ENCODE peak calls at places on chromosomes 6 and 20, in ten cellular contexts. One of them, this sample, is unnamed.

GRCh38 chr20:34559311-34560140 is 1.0 kb downstream of the MAP1LC3A start:
- DNase-seq in tibial nerve: peak
- DNase-seq in activated CD8-positive, alpha-beta T cell treated with anti-CD3 and anti-CD28 coated beads for 36 hours: no peak
- DNase-seq in sigmoid colon: peak
- DNase-seq in astrocyte of the cerebellum: no peak
- DNase-seq in neural crest cell: peak
- DNase-seq in fibroblast of lung: peak
- DNase-seq in bronchial epithelial cell: no peak
- DNase-seq in LNCaP clone FGC: no peak
- DNase-seq in cardiac fibroblast: peak
- DNase-seq in this sample: no peak

GRCh38 chr6:40251609-40252008 is 317.3 kb upstream of the MOCS1 start:
- DNase-seq in tibial nerve: no peak
- DNase-seq in activated CD8-positive, alpha-beta T cell treated with anti-CD3 and anti-CD28 coated beads for 36 hours: no peak
- DNase-seq in sigmoid colon: no peak
- DNase-seq in astrocyte of the cerebellum: no peak
- DNase-seq in neural crest cell: no peak
- DNase-seq in fibroblast of lung: no peak
- DNase-seq in bronchial epithelial cell: no peak
- DNase-seq in LNCaP clone FGC: no peak
- DNase-seq in cardiac fibroblast: no peak
- DNase-seq in this sample: no peak

GRCh38 chr20:38426006-38426405 is 9.1 kb downstream of the SNHG17 start:
- DNase-seq in tibial nerve: no peak
- DNase-seq in activated CD8-positive, alpha-beta T cell treated with anti-CD3 and anti-CD28 coated beads for 36 hours: peak
- DNase-seq in sigmoid colon: no peak
- DNase-seq in astrocyte of the cerebellum: peak
- DNase-seq in neural crest cell: no peak
- DNase-seq in fibroblast of lung: peak
- DNase-seq in bronchial epithelial cell: peak
- DNase-seq in LNCaP clone FGC: no peak
- DNase-seq in cardiac fibroblast: peak
- DNase-seq in this sample: no peak

GRCh38 chr20:34037121-34037520 is 43.4 kb downstream of the RALY start:
- DNase-seq in tibial nerve: no peak
- DNase-seq in activated CD8-positive, alpha-beta T cell treated with anti-CD3 and anti-CD28 coated beads for 36 hours: peak
- DNase-seq in sigmoid colon: no peak
- DNase-seq in astrocyte of the cerebellum: no peak
- DNase-seq in neural crest cell: no peak
- DNase-seq in fibroblast of lung: no peak
- DNase-seq in bronchial epithelial cell: peak
- DNase-seq in LNCaP clone FGC: no peak
- DNase-seq in cardiac fibroblast: no peak
- DNase-seq in this sample: no peak

GRCh38 chr20:7703436-7703835 is 236.8 kb downstream of the HAO1 start:
- DNase-seq in tibial nerve: no peak
- DNase-seq in activated CD8-positive, alpha-beta T cell treated with anti-CD3 and anti-CD28 coated beads for 36 hours: no peak
- DNase-seq in sigmoid colon: no peak
- DNase-seq in astrocyte of the cerebellum: no peak
- DNase-seq in neural crest cell: no peak
- DNase-seq in fibroblast of lung: no peak
- DNase-seq in bronchial epithelial cell: peak
- DNase-seq in LNCaP clone FGC: no peak
- DNase-seq in cardiac fibroblast: no peak
- DNase-seq in this sample: no peak

GRCh38 chr6:108689279-108690161 is 128.8 kb downstream of the FOXO3 start:
- DNase-seq in tibial nerve: peak
- DNase-seq in activated CD8-positive, alpha-beta T cell treated with anti-CD3 and anti-CD28 coated beads for 36 hours: no peak
- DNase-seq in sigmoid colon: peak
- DNase-seq in astrocyte of the cerebellum: no peak
- DNase-seq in neural crest cell: no peak
- DNase-seq in fibroblast of lung: peak
- DNase-seq in bronchial epithelial cell: peak
- DNase-seq in LNCaP clone FGC: no peak
- DNase-seq in cardiac fibroblast: peak
- DNase-seq in this sample: no peak

GRCh38 chr6:33276864-33277662 is at the start of gene B3GALT4:
- DNase-seq in tibial nerve: peak
- DNase-seq in activated CD8-positive, alpha-beta T cell treated with anti-CD3 and anti-CD28 coated beads for 36 hours: peak
- DNase-seq in sigmoid colon: peak
- DNase-seq in astrocyte of the cerebellum: no peak
- DNase-seq in neural crest cell: peak
- DNase-seq in fibroblast of lung: peak
- DNase-seq in bronchial epithelial cell: peak
- DNase-seq in LNCaP clone FGC: no peak
- DNase-seq in cardiac fibroblast: peak
- DNase-seq in this sample: peak

GRCh38 chr6:42396720-42397119 is 55.0 kb downstream of the TRERF1 start:
- DNase-seq in tibial nerve: no peak
- DNase-seq in activated CD8-positive, alpha-beta T cell treated with anti-CD3 and anti-CD28 coated beads for 36 hours: peak
- DNase-seq in sigmoid colon: no peak
- DNase-seq in astrocyte of the cerebellum: no peak
- DNase-seq in neural crest cell: no peak
- DNase-seq in fibroblast of lung: no peak
- DNase-seq in bronchial epithelial cell: no peak
- DNase-seq in LNCaP clone FGC: no peak
- DNase-seq in cardiac fibroblast: no peak
- DNase-seq in this sample: no peak

DNA sequence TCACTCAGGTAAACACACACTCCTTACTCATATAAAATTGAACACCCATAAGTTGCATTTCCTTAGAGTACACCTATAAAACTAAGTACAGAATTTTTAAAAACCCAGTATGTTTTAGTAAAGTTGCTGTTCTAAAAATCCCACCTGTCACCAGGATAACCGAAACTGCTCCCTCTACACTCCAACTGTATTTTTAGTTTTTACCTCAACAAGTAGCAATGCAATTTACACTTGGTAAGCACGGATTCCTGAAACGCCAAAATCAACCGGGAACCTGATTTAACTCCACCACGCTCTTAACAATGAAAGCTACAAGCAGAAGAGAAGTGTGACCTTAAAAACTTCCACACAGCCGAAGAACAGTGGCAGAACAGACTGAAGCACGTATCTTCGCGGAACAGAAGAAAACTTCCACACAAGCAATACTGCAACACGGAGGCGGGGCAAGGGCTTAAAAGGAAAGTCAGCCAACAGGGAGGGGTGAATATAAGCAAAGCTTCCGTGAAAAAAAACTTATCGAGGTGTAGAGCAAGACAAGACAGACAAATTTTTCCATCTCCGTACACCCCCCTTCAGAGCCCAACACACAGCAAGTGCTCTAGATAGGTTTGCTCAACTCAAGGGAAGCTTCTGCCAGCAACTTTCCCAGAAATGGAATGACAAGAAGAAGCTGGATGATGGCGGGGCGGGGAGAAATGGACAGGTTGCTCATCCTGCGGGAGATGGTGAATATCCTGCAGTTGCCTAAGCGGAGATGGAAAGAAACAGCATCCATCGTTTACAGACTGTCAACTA is 1.4 kb downstream of the STAU1 start:
- DNase-seq in tibial nerve: peak
- DNase-seq in activated CD8-positive, alpha-beta T cell treated with anti-CD3 and anti-CD28 coated beads for 36 hours: peak
- DNase-seq in sigmoid colon: peak
- DNase-seq in astrocyte of the cerebellum: peak
- DNase-seq in neural crest cell: no peak
- DNase-seq in fibroblast of lung: peak
- DNase-seq in bronchial epithelial cell: peak
- DNase-seq in LNCaP clone FGC: no peak
- DNase-seq in cardiac fibroblast: peak
- DNase-seq in this sample: no peak
- TF ChIP-seq CTCF in tibial nerve: no peak
- TF ChIP-seq CTCF in activated CD8-positive, alpha-beta T cell treated with anti-CD3 and anti-CD28 coated beads for 36 hours: no peak
- TF ChIP-seq CTCF in sigmoid colon: no peak
- TF ChIP-seq CTCF in astrocyte of the cerebellum: no peak
- TF ChIP-seq CTCF in neural crest cell: no peak
- TF ChIP-seq CTCF in fibroblast of lung: peak
- TF ChIP-seq CTCF in bronchial epithelial cell: no peak
- TF ChIP-seq CTCF in LNCaP clone FGC: no peak
- TF ChIP-seq CTCF in cardiac fibroblast: no peak
- TF ChIP-seq CTCF in this sample: no peak

DNA sequence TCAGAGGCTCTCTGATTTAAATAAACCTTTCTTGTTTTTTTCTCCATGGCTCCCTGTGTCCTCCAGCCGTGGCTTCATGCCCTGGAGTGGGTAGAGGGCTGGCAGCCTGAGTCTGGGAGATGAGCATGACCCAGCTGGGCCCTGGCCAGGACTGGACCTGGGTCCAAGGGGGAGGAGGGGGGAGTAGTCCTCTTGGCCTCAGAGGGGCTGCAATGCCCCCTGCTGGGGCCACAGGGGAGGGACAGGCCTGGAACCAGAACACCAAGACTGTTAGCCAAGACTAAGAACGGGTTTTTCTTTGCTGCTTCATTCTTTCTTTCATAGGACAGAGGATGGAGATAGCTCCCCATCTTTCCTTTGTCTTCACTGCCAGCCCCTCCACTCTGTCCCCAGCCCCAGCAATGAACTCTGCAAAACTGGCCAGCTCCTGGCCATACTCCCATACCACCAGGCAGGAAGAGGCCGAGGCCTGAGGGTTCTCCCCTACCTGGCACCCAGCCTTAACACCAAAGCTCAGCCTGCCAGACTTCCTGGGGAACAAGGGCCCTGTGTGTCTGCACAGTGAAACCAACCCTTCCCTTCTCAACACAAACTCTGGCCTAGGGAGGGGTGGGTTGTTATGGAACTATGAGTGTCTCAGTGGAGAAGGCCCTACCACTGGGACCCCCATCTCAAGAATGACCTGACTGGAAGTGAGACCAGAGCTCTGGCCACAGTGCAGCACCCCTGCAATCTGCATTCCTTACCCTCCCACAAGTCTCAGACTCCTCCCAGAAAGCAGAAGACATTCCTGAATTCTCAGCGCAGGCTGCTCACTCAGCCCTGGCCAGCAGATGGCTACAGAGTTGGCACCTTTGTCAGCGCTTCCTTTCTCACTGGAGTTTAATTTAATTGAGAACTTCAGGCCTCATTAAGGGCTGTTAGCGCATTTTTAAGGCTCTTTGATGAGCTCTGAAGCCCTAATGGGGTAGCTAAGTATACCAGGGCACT is 11.0 kb downstream of the SLC29A1 start:
- DNase-seq in tibial nerve: peak
- DNase-seq in activated CD8-positive, alpha-beta T cell treated with anti-CD3 and anti-CD28 coated beads for 36 hours: peak
- DNase-seq in sigmoid colon: peak
- DNase-seq in astrocyte of the cerebellum: peak
- DNase-seq in neural crest cell: no peak
- DNase-seq in fibroblast of lung: peak
- DNase-seq in bronchial epithelial cell: peak
- DNase-seq in LNCaP clone FGC: no peak
- DNase-seq in cardiac fibroblast: peak
- DNase-seq in this sample: no peak
- TF ChIP-seq CTCF in tibial nerve: peak
- TF ChIP-seq CTCF in activated CD8-positive, alpha-beta T cell treated with anti-CD3 and anti-CD28 coated beads for 36 hours: peak
- TF ChIP-seq CTCF in sigmoid colon: peak
- TF ChIP-seq CTCF in astrocyte of the cerebellum: peak
- TF ChIP-seq CTCF in neural crest cell: peak
- TF ChIP-seq CTCF in fibroblast of lung: peak
- TF ChIP-seq CTCF in bronchial epithelial cell: peak
- TF ChIP-seq CTCF in LNCaP clone FGC: peak
- TF ChIP-seq CTCF in cardiac fibroblast: peak
- TF ChIP-seq CTCF in this sample: peak

GRCh38 chr6:74871757-74872156 is 334.1 kb downstream of the COL12A1 start:
- DNase-seq in tibial nerve: peak
- DNase-seq in activated CD8-positive, alpha-beta T cell treated with anti-CD3 and anti-CD28 coated beads for 36 hours: no peak
- DNase-seq in sigmoid colon: no peak
- DNase-seq in astrocyte of the cerebellum: peak
- DNase-seq in neural crest cell: no peak
- DNase-seq in fibroblast of lung: no peak
- DNase-seq in bronchial epithelial cell: peak
- DNase-seq in LNCaP clone FGC: no peak
- DNase-seq in cardiac fibroblast: peak
- DNase-seq in this sample: no peak

GRCh38 chr6:74867286-74867685 is 338.6 kb downstream of the COL12A1 start:
- DNase-seq in tibial nerve: no peak
- DNase-seq in activated CD8-positive, alpha-beta T cell treated with anti-CD3 and anti-CD28 coated beads for 36 hours: no peak
- DNase-seq in sigmoid colon: no peak
- DNase-seq in astrocyte of the cerebellum: no peak
- DNase-seq in neural crest cell: no peak
- DNase-seq in fibroblast of lung: no peak
- DNase-seq in bronchial epithelial cell: no peak
- DNase-seq in LNCaP clone FGC: no peak
- DNase-seq in cardiac fibroblast: no peak
- DNase-seq in this sample: no peak

GRCh38 chr6:74873911-74874310 is 331.9 kb downstream of the COL12A1 start:
- DNase-seq in tibial nerve: no peak
- DNase-seq in activated CD8-positive, alpha-beta T cell treated with anti-CD3 and anti-CD28 coated beads for 36 hours: no peak
- DNase-seq in sigmoid colon: no peak
- DNase-seq in astrocyte of the cerebellum: no peak
- DNase-seq in neural crest cell: no peak
- DNase-seq in fibroblast of lung: no peak
- DNase-seq in bronchial epithelial cell: no peak
- DNase-seq in LNCaP clone FGC: no peak
- DNase-seq in cardiac fibroblast: no peak
- DNase-seq in this sample: no peak

GRCh38 chr6:74872754-74873446 is 333.0 kb downstream of the COL12A1 start:
- DNase-seq in tibial nerve: no peak
- DNase-seq in activated CD8-positive, alpha-beta T cell treated with anti-CD3 and anti-CD28 coated beads for 36 hours: no peak
- DNase-seq in sigmoid colon: no peak
- DNase-seq in astrocyte of the cerebellum: no peak
- DNase-seq in neural crest cell: no peak
- DNase-seq in fibroblast of lung: no peak
- DNase-seq in bronchial epithelial cell: peak
- DNase-seq in LNCaP clone FGC: no peak
- DNase-seq in cardiac fibroblast: no peak
- DNase-seq in this sample: no peak

GRCh38 chr6:74870403-74870802 is 335.4 kb downstream of the COL12A1 start:
- DNase-seq in tibial nerve: no peak
- DNase-seq in activated CD8-positive, alpha-beta T cell treated with anti-CD3 and anti-CD28 coated beads for 36 hours: no peak
- DNase-seq in sigmoid colon: no peak
- DNase-seq in astrocyte of the cerebellum: no peak
- DNase-seq in neural crest cell: no peak
- DNase-seq in fibroblast of lung: no peak
- DNase-seq in bronchial epithelial cell: no peak
- DNase-seq in LNCaP clone FGC: no peak
- DNase-seq in cardiac fibroblast: no peak
- DNase-seq in this sample: no peak
- TF ChIP-seq CTCF in tibial nerve: no peak
- TF ChIP-seq CTCF in activated CD8-positive, alpha-beta T cell treated with anti-CD3 and anti-CD28 coated beads for 36 hours: no peak
- TF ChIP-seq CTCF in sigmoid colon: no peak
- TF ChIP-seq CTCF in astrocyte of the cerebellum: peak
- TF ChIP-seq CTCF in neural crest cell: no peak
- TF ChIP-seq CTCF in fibroblast of lung: peak
- TF ChIP-seq CTCF in bronchial epithelial cell: no peak
- TF ChIP-seq CTCF in LNCaP clone FGC: no peak
- TF ChIP-seq CTCF in cardiac fibroblast: peak
- TF ChIP-seq CTCF in this sample: peak

GRCh38 chr20:51016521-51016920 is 6.4 kb downstream of the KCNG1 start:
- DNase-seq in tibial nerve: no peak
- DNase-seq in activated CD8-positive, alpha-beta T cell treated with anti-CD3 and anti-CD28 coated beads for 36 hours: no peak
- DNase-seq in sigmoid colon: no peak
- DNase-seq in astrocyte of the cerebellum: no peak
- DNase-seq in neural crest cell: no peak
- DNase-seq in fibroblast of lung: no peak
- DNase-seq in bronchial epithelial cell: no peak
- DNase-seq in LNCaP clone FGC: no peak
- DNase-seq in cardiac fibroblast: no peak
- DNase-seq in this sample: no peak

GRCh38 chr20:51017313-51017712 is 5.6 kb downstream of the KCNG1 start:
- DNase-seq in tibial nerve: no peak
- DNase-seq in activated CD8-positive, alpha-beta T cell treated with anti-CD3 and anti-CD28 coated beads for 36 hours: no peak
- DNase-seq in sigmoid colon: no peak
- DNase-seq in astrocyte of the cerebellum: no peak
- DNase-seq in neural crest cell: no peak
- DNase-seq in fibroblast of lung: no peak
- DNase-seq in bronchial epithelial cell: no peak
- DNase-seq in LNCaP clone FGC: no peak
- DNase-seq in cardiac fibroblast: no peak
- DNase-seq in this sample: no peak

GRCh38 chr20:51012357-51012756 is 10.6 kb downstream of the KCNG1 start:
- DNase-seq in tibial nerve: no peak
- DNase-seq in activated CD8-positive, alpha-beta T cell treated with anti-CD3 and anti-CD28 coated beads for 36 hours: no peak
- DNase-seq in sigmoid colon: no peak
- DNase-seq in astrocyte of the cerebellum: no peak
- DNase-seq in neural crest cell: no peak
- DNase-seq in fibroblast of lung: no peak
- DNase-seq in bronchial epithelial cell: no peak
- DNase-seq in LNCaP clone FGC: no peak
- DNase-seq in cardiac fibroblast: no peak
- DNase-seq in this sample: no peak

GRCh38 chr20:51013577-51014330 is 9.2 kb downstream of the KCNG1 start:
- DNase-seq in tibial nerve: no peak
- DNase-seq in activated CD8-positive, alpha-beta T cell treated with anti-CD3 and anti-CD28 coated beads for 36 hours: no peak
- DNase-seq in sigmoid colon: no peak
- DNase-seq in astrocyte of the cerebellum: no peak
- DNase-seq in neural crest cell: no peak
- DNase-seq in fibroblast of lung: no peak
- DNase-seq in bronchial epithelial cell: no peak
- DNase-seq in LNCaP clone FGC: no peak
- DNase-seq in cardiac fibroblast: no peak
- DNase-seq in this sample: no peak

DNA sequence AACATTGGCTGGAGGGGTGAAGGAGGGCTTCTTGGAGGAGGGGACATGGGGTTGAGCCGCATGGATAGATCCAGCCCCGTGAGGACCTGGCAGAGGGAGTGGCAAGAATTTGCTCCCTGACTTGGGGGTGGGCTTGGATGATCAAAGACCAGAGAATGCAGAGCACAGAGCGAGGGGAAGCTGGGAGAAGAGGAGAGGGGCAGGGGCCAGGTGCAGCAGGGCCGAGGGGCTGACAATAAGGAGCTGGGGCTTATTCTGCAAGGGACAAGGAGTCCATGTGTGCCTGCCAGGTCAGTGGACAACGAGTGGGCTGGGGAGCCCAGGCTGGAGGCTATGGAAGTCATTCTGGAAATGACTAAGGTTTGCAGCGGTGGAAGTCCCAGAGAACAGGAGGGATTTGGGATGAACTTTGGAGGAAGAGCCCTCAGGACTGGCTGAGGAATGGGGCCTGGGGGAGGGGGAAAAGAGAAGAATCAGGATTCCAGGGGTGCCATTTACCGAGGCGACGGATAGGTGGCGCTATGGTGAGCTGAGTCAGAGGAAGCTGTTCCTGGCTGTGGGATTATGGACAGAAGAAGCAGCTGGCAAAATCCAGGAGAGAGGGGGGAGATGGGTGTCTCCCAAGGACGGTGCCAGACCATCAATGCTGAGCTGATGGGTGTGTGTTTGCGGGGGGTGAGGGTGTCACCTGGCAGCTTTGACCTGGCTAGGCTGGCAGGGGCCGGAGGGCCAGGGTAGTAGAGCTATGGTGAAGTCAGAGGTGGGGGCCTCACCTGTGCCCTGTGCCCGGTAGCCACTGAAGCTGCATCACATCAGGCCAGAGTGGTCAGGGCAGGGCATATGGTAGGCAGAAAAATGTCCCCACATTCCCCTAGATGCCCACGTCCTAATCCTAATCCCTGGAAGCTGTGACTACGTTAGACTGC is 7.8 kb downstream of the KCNG1 start:
- DNase-seq in tibial nerve: no peak
- DNase-seq in activated CD8-positive, alpha-beta T cell treated with anti-CD3 and anti-CD28 coated beads for 36 hours: peak
- DNase-seq in sigmoid colon: no peak
- DNase-seq in astrocyte of the cerebellum: peak
- DNase-seq in neural crest cell: peak
- DNase-seq in fibroblast of lung: peak
- DNase-seq in bronchial epithelial cell: peak
- DNase-seq in LNCaP clone FGC: peak
- DNase-seq in cardiac fibroblast: peak
- DNase-seq in this sample: no peak
- TF ChIP-seq CTCF in tibial nerve: peak
- TF ChIP-seq CTCF in activated CD8-positive, alpha-beta T cell treated with anti-CD3 and anti-CD28 coated beads for 36 hours: peak
- TF ChIP-seq CTCF in sigmoid colon: peak
- TF ChIP-seq CTCF in astrocyte of the cerebellum: peak
- TF ChIP-seq CTCF in neural crest cell: peak
- TF ChIP-seq CTCF in fibroblast of lung: peak
- TF ChIP-seq CTCF in bronchial epithelial cell: peak
- TF ChIP-seq CTCF in LNCaP clone FGC: peak
- TF ChIP-seq CTCF in cardiac fibroblast: peak
- TF ChIP-seq CTCF in this sample: peak

This sample was measured in type B pancreatic cell.